ENCODE peak calls at places on chromosomes 16 and 17, in four cellular contexts. T is HCT116, M is HepG2, B is GM12878. J is an unnamed sample.

GRCh38 chr17:67092291-67092690 is 47.9 kb downstream of the CACNG1 start:
- DNase-seq in T (no peak), B (no peak), M (no peak), J (no peak)

GRCh38 chr16:12027091-12027490 is 50.6 kb downstream of the SNX29 start:
- DNase-seq in B (no peak), T (peak; percentile 21), M (no peak), J (no peak)

GRCh38 chr17:57603978-57604377 is 141.1 kb downstream of the CCDC182 start:
- DNase-seq in M (no peak), T (no peak), B (peak; percentile 79), J (no peak)

GRCh38 chr16:80586476-80586875 is 45.7 kb downstream of the DYNLRB2 start:
- DNase-seq in B (no peak), M (no peak), T (no peak), J (no peak)

GRCh38 chr16:70526403-70526802 is 2.8 kb downstream of the SF3B3 start:
- DNase-seq in M (no peak), B (no peak), T (no peak), J (no peak)

GRCh38 chr17:77036841-77037381 is 103.9 kb upstream of the SEC14L1 start:
- DNase-seq in T (no peak), M (no peak), B (no peak), J (no peak)

GRCh38 chr16:85284138-85284897 is 172.0 kb upstream of the CIBAR2 start:
- DNase-seq in T (no peak), B (no peak), M (no peak), J (no peak)

GRCh38 chr17:61817452-61817851 is 45.9 kb downstream of the BRIP1 start:
- DNase-seq in B (no peak), T (no peak), M (no peak), J (no peak)

GRCh38 chr16:17161034-17161433 is 309.7 kb downstream of the XYLT1 start:
- DNase-seq in T (no peak), B (no peak), M (no peak), J (no peak)

GRCh38 chr17:78108726-78109488 is 19.6 kb downstream of the TMC6 start:
- DNase-seq in M (peak; percentile 35), B (no peak), T (no peak), J (no peak)

GRCh38 chr17:50640701-50641338 is 6.1 kb downstream of the ABCC3 start:
- DNase-seq in T (no peak), B (no peak), M (peak; percentile 79), J (no peak)

GRCh38 chr17:35674552-35674951 is 56.9 kb upstream of the RASL10B start:
- DNase-seq in B (no peak), T (no peak), M (no peak), J (no peak)

GRCh38 chr17:73823684-73824083 is 179.4 kb upstream of the SDK2 start:
- DNase-seq in T (no peak), M (peak; percentile 27), B (no peak), J (no peak)

GRCh38 chr16:80594756-80595155 is 54.0 kb downstream of the DYNLRB2 start:
- DNase-seq in M (no peak), B (no peak), T (no peak), J (no peak)

GRCh38 chr17:50684612-50685333 is 22.9 kb downstream of the ANKRD40 start:
- DNase-seq in B (no peak), M (peak; percentile 98), T (no peak), J (no peak)

GRCh38 chr17:58556833-58557250 is 42.4 kb upstream of the MTMR4 start:
- DNase-seq in B (no peak), T (no peak), M (no peak), J (no peak)

GRCh38 chr17:78997231-78997741 is 12.3 kb downstream of the CANT1 start:
- DNase-seq in M (no peak), T (no peak), B (no peak), J (no peak)

GRCh38 chr16:66886914-66887313 is 6.6 kb downstream of the PDP2 start:
- DNase-seq in B (no peak), M (no peak), T (no peak), J (no peak)

GRCh38 chr17:75980188-75981018 is 1.4 kb downstream of the TEN1 start:
- DNase-seq in M (no peak), B (no peak), T (no peak), J (no peak)

GRCh38 chr16:69396187-69397061 is 10.6 kb upstream of the TERF2 start:
- DNase-seq in M (peak; percentile 99), T (peak; percentile 88), B (peak; percentile 45), J (peak; percentile 67)

GRCh38 chr17:78133971-78134898 is 3.7 kb downstream of the TMC8 start:
- DNase-seq in M (peak; percentile 83), T (peak; percentile 70), B (no peak), J (peak; percentile 71)

GRCh38 chr17:29263916-29264315 is 17.3 kb downstream of the CRYBA1 start:
- DNase-seq in B (no peak), T (no peak), M (no peak), J (no peak)

GRCh38 chr17:32484041-32484461 is 2.7 kb upstream of the CDK5R1 start:
- DNase-seq in B (no peak), T (no peak), M (no peak), J (no peak)

GRCh38 chr16:75566040-75566888 is at the start of gene GABARAPL2:
- DNase-seq in M (peak; percentile 70), B (no peak), T (peak; percentile 50), J (peak; percentile 82)

GRCh38 chr17:78933025-78933958 is 8.1 kb upstream of the TIMP2 start:
- DNase-seq in M (peak; percentile 93), B (peak; percentile 45), T (peak; percentile 80), J (no peak)

GRCh38 chr17:60396412-60396811 is 4.5 kb upstream of the USP32 start:
- DNase-seq in B (no peak), M (no peak), T (no peak), J (no peak)

GRCh38 chr17:9668532-9668931 is 23.2 kb downstream of the USP43 start:
- DNase-seq in M (no peak), T (no peak), B (no peak), J (no peak)

GRCh38 chr17:21282231-21282630 is 2.3 kb upstream of the MAP2K3 start:
- DNase-seq in B (no peak), M (no peak), T (peak; percentile 67), J (no peak)

GRCh38 chr17:44307387-44308186 is 814 bp upstream of the RUNDC3A start:
- DNase-seq in B (no peak), M (no peak), T (no peak), J (peak; percentile 55)

GRCh38 chr17:72587156-72587555 is 466.3 kb downstream of the SOX9 start:
- DNase-seq in M (no peak), B (no peak), T (no peak), J (no peak)

GRCh38 chr16:54806378-54806777 is 124.3 kb upstream of the IRX5 start:
- DNase-seq in M (no peak), T (no peak), B (no peak), J (no peak)

GRCh38 chr16:2043980-2044451 is 3.6 kb downstream of the NTHL1 start:
- DNase-seq in B (no peak), M (no peak), T (no peak), J (no peak)
- H3K4me3 ChIP-seq in B (no peak overlapping the region), M (no peak overlapping the region), T (no peak overlapping the region), J (no peak overlapping the region)

GRCh38 chr16:10980811-10981210 is 36.4 kb downstream of the CLEC16A start:
- DNase-seq in B (no peak), T (no peak), M (no peak), J (no peak)

GRCh38 chr16:10983175-10983558 is 38.8 kb downstream of the CLEC16A start:
- DNase-seq in B (no peak), M (no peak), T (no peak), J (no peak)

GRCh38 chr16:10979717-10980601 is 35.6 kb downstream of the CLEC16A start:
- DNase-seq in B (no peak), T (no peak), M (peak; percentile 86), J (no peak)

GRCh38 chr16:10982430-10983174 is 38.2 kb downstream of the CLEC16A start:
- DNase-seq in B (no peak), M (no peak), T (no peak), J (no peak)

GRCh38 chr16:10981697-10982216 is 37.4 kb downstream of the CLEC16A start:
- DNase-seq in B (no peak), T (peak; percentile 42), M (peak; percentile 45), J (no peak)
- TF ChIP-seq ZNF274 in B (no peak), T (no peak), M (no peak), J (no peak)

DNA sequence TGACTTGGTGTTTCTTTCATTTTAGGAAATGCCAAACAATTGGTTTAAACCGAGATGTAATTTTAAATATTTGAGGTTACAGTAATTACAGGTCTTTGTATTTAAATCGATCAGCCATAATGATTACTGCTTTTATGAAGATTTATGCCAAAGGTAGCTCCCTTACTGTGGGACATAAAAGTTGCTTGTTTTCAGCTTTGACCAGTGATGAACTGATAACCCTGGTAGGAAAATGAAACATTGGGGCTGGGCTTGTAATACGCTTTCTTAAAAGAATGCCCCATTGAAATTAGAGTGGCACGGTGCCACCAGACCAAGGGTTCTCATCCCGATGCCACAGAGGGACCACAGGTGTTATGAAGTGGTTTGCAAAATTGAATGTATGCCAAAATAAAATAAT is 7.3 kb downstream of the TNRC6A start:
- DNase-seq in B (no peak), M (no peak), T (no peak), J (no peak)
- H3K4me3 ChIP-seq in B (no peak overlapping the region), M (no peak overlapping the region), T (no peak overlapping the region), J (no peak overlapping the region)

GRCh38 chr16:50422926-50423325 is 54.1 kb upstream of the BRD7 start:
- DNase-seq in M (no peak), T (no peak), B (no peak), J (no peak)
- TF ChIP-seq ZNF274 in M (no peak), T (no peak), B (no peak), J (no peak)

J was measured in NT2/D1.